ENCODE peak calls at places on chromosomes 2 and 18, in nine cellular contexts. One of them, this sample, is unnamed.

GRCh38 chr2:237057893-237058300 is 27.8 kb upstream of the COPS8 start:
- DNase-seq in naive thymus-derived CD4-positive, alpha-beta T cell: no peak
- DNase-seq in cardiac muscle cell: no peak
- DNase-seq in OCI-LY7: peak; percentile 89
- DNase-seq in CD8-positive, alpha-beta T cell: no peak
- DNase-seq in effector memory CD4-positive, alpha-beta T cell: no peak
- DNase-seq in hepatocyte: no peak
- DNase-seq in lower lobe of right lung: no peak
- DNase-seq in lung: no peak
- DNase-seq in this sample: no peak

GRCh38 chr2:103161456-103162289 is 399.8 kb downstream of the TMEM182 start:
- DNase-seq in naive thymus-derived CD4-positive, alpha-beta T cell: no peak
- DNase-seq in cardiac muscle cell: peak; percentile 76
- DNase-seq in OCI-LY7: peak; percentile 40
- DNase-seq in CD8-positive, alpha-beta T cell: no peak
- DNase-seq in effector memory CD4-positive, alpha-beta T cell: no peak
- DNase-seq in hepatocyte: peak; percentile 77
- DNase-seq in lower lobe of right lung: no peak
- DNase-seq in lung: no peak
- DNase-seq in this sample: no peak

GRCh38 chr18:31619291-31619690 is 27.6 kb downstream of the TTR start:
- DNase-seq in naive thymus-derived CD4-positive, alpha-beta T cell: no peak
- DNase-seq in cardiac muscle cell: no peak
- DNase-seq in OCI-LY7: no peak
- DNase-seq in CD8-positive, alpha-beta T cell: no peak
- DNase-seq in effector memory CD4-positive, alpha-beta T cell: no peak
- DNase-seq in hepatocyte: no peak
- DNase-seq in lower lobe of right lung: no peak
- DNase-seq in lung: no peak
- DNase-seq in this sample: no peak

GRCh38 chr2:30455339-30455738 is 8.3 kb downstream of the LCLAT1 start:
- DNase-seq in naive thymus-derived CD4-positive, alpha-beta T cell: no peak
- DNase-seq in cardiac muscle cell: no peak
- DNase-seq in OCI-LY7: no peak
- DNase-seq in CD8-positive, alpha-beta T cell: no peak
- DNase-seq in effector memory CD4-positive, alpha-beta T cell: no peak
- DNase-seq in hepatocyte: peak; percentile 12
- DNase-seq in lower lobe of right lung: no peak
- DNase-seq in lung: no peak
- DNase-seq in this sample: no peak

GRCh38 chr2:113015655-113016054 is 10.4 kb downstream of the IL36A start:
- DNase-seq in naive thymus-derived CD4-positive, alpha-beta T cell: no peak
- DNase-seq in cardiac muscle cell: no peak
- DNase-seq in OCI-LY7: no peak
- DNase-seq in CD8-positive, alpha-beta T cell: no peak
- DNase-seq in effector memory CD4-positive, alpha-beta T cell: no peak
- DNase-seq in hepatocyte: no peak
- DNase-seq in lower lobe of right lung: no peak
- DNase-seq in lung: no peak
- DNase-seq in this sample: no peak

GRCh38 chr2:54176577-54176976 is 61.2 kb downstream of the ACYP2 start:
- DNase-seq in naive thymus-derived CD4-positive, alpha-beta T cell: no peak
- DNase-seq in cardiac muscle cell: peak; percentile 71
- DNase-seq in OCI-LY7: peak; percentile 18
- DNase-seq in CD8-positive, alpha-beta T cell: no peak
- DNase-seq in effector memory CD4-positive, alpha-beta T cell: no peak
- DNase-seq in hepatocyte: peak; percentile 34
- DNase-seq in lower lobe of right lung: no peak
- DNase-seq in lung: peak; percentile 53
- DNase-seq in this sample: no peak

GRCh38 chr18:54162431-54162830 is 62.0 kb downstream of the MBD2 start:
- DNase-seq in naive thymus-derived CD4-positive, alpha-beta T cell: no peak
- DNase-seq in cardiac muscle cell: no peak
- DNase-seq in OCI-LY7: no peak
- DNase-seq in CD8-positive, alpha-beta T cell: no peak
- DNase-seq in effector memory CD4-positive, alpha-beta T cell: no peak
- DNase-seq in hepatocyte: no peak
- DNase-seq in lower lobe of right lung: no peak
- DNase-seq in lung: no peak
- DNase-seq in this sample: no peak

GRCh38 chr18:58254873-58255511 is 211.0 kb downstream of the NEDD4L start:
- DNase-seq in naive thymus-derived CD4-positive, alpha-beta T cell: no peak
- DNase-seq in cardiac muscle cell: no peak
- DNase-seq in OCI-LY7: no peak
- DNase-seq in CD8-positive, alpha-beta T cell: no peak
- DNase-seq in effector memory CD4-positive, alpha-beta T cell: no peak
- DNase-seq in hepatocyte: no peak
- DNase-seq in lower lobe of right lung: no peak
- DNase-seq in lung: no peak
- DNase-seq in this sample: no peak

GRCh38 chr2:204731996-204732395 is 186.7 kb downstream of the PARD3B start:
- DNase-seq in naive thymus-derived CD4-positive, alpha-beta T cell: no peak
- DNase-seq in cardiac muscle cell: no peak
- DNase-seq in OCI-LY7: no peak
- DNase-seq in CD8-positive, alpha-beta T cell: no peak
- DNase-seq in effector memory CD4-positive, alpha-beta T cell: no peak
- DNase-seq in hepatocyte: no peak
- DNase-seq in lower lobe of right lung: no peak
- DNase-seq in lung: no peak
- DNase-seq in this sample: no peak

GRCh38 chr2:121648206-121648605 is 1.1 kb downstream of the CLASP1 start:
- DNase-seq in naive thymus-derived CD4-positive, alpha-beta T cell: no peak
- DNase-seq in cardiac muscle cell: no peak
- DNase-seq in OCI-LY7: no peak
- DNase-seq in CD8-positive, alpha-beta T cell: no peak
- DNase-seq in effector memory CD4-positive, alpha-beta T cell: no peak
- DNase-seq in hepatocyte: peak; percentile 4
- DNase-seq in lower lobe of right lung: no peak
- DNase-seq in lung: no peak
- DNase-seq in this sample: no peak

GRCh38 chr2:189763908-189764661 is 1.5 kb upstream of the OSGEPL1 start:
- DNase-seq in naive thymus-derived CD4-positive, alpha-beta T cell: no peak
- DNase-seq in cardiac muscle cell: no peak
- DNase-seq in OCI-LY7: peak; percentile 28
- DNase-seq in CD8-positive, alpha-beta T cell: no peak
- DNase-seq in effector memory CD4-positive, alpha-beta T cell: no peak
- DNase-seq in hepatocyte: peak; percentile 8
- DNase-seq in lower lobe of right lung: no peak
- DNase-seq in lung: no peak
- DNase-seq in this sample: no peak

GRCh38 chr2:211367252-211367651 is 810.9 kb downstream of the CPS1 start:
- DNase-seq in naive thymus-derived CD4-positive, alpha-beta T cell: no peak
- DNase-seq in cardiac muscle cell: no peak
- DNase-seq in OCI-LY7: no peak
- DNase-seq in CD8-positive, alpha-beta T cell: no peak
- DNase-seq in effector memory CD4-positive, alpha-beta T cell: no peak
- DNase-seq in hepatocyte: peak; percentile 6
- DNase-seq in lower lobe of right lung: no peak
- DNase-seq in lung: no peak
- DNase-seq in this sample: no peak

GRCh38 chr18:44187090-44187489 is 493.6 kb upstream of the SETBP1 start:
- DNase-seq in naive thymus-derived CD4-positive, alpha-beta T cell: no peak
- DNase-seq in cardiac muscle cell: no peak
- DNase-seq in OCI-LY7: no peak
- DNase-seq in CD8-positive, alpha-beta T cell: no peak
- DNase-seq in effector memory CD4-positive, alpha-beta T cell: no peak
- DNase-seq in hepatocyte: no peak
- DNase-seq in lower lobe of right lung: no peak
- DNase-seq in lung: no peak
- DNase-seq in this sample: no peak

GRCh38 chr2:4135765-4136164 is 432.4 kb downstream of the DCDC2C start:
- DNase-seq in naive thymus-derived CD4-positive, alpha-beta T cell: no peak
- DNase-seq in cardiac muscle cell: no peak
- DNase-seq in OCI-LY7: no peak
- DNase-seq in CD8-positive, alpha-beta T cell: no peak
- DNase-seq in effector memory CD4-positive, alpha-beta T cell: no peak
- DNase-seq in hepatocyte: no peak
- DNase-seq in lower lobe of right lung: peak; percentile 45
- DNase-seq in lung: no peak
- DNase-seq in this sample: no peak

GRCh38 chr2:47046271-47046670 is 108.8 kb downstream of the STPG4 start:
- DNase-seq in naive thymus-derived CD4-positive, alpha-beta T cell: no peak
- DNase-seq in cardiac muscle cell: no peak
- DNase-seq in OCI-LY7: no peak
- DNase-seq in CD8-positive, alpha-beta T cell: no peak
- DNase-seq in effector memory CD4-positive, alpha-beta T cell: no peak
- DNase-seq in hepatocyte: no peak
- DNase-seq in lower lobe of right lung: no peak
- DNase-seq in lung: no peak
- DNase-seq in this sample: no peak

GRCh38 chr18:35680139-35680551 is 98.6 kb downstream of the GALNT1 start:
- DNase-seq in naive thymus-derived CD4-positive, alpha-beta T cell: no peak
- DNase-seq in cardiac muscle cell: no peak
- DNase-seq in OCI-LY7: no peak
- DNase-seq in CD8-positive, alpha-beta T cell: no peak
- DNase-seq in effector memory CD4-positive, alpha-beta T cell: no peak
- DNase-seq in hepatocyte: no peak
- DNase-seq in lower lobe of right lung: no peak
- DNase-seq in lung: no peak
- DNase-seq in this sample: no peak

GRCh38 chr2:165018207-165018606 is 62.9 kb upstream of the SLC38A11 start:
- DNase-seq in naive thymus-derived CD4-positive, alpha-beta T cell: no peak
- DNase-seq in cardiac muscle cell: peak; percentile 24
- DNase-seq in OCI-LY7: peak; percentile 4
- DNase-seq in CD8-positive, alpha-beta T cell: no peak
- DNase-seq in effector memory CD4-positive, alpha-beta T cell: no peak
- DNase-seq in hepatocyte: no peak
- DNase-seq in lower lobe of right lung: no peak
- DNase-seq in lung: no peak
- DNase-seq in this sample: no peak

GRCh38 chr2:27572439-27572838 is 10.4 kb upstream of the ZNF512 start:
- DNase-seq in naive thymus-derived CD4-positive, alpha-beta T cell: no peak
- DNase-seq in cardiac muscle cell: no peak
- DNase-seq in OCI-LY7: no peak
- DNase-seq in CD8-positive, alpha-beta T cell: no peak
- DNase-seq in effector memory CD4-positive, alpha-beta T cell: no peak
- DNase-seq in hepatocyte: no peak
- DNase-seq in lower lobe of right lung: no peak
- DNase-seq in lung: no peak
- DNase-seq in this sample: no peak
- H3K9me3 ChIP-seq in naive thymus-derived CD4-positive, alpha-beta T cell: peaks cover 6% of the 10 kb centered on the region
- H3K9me3 ChIP-seq in cardiac muscle cell: no peaks in the 10 kb centered on the region
- H3K9me3 ChIP-seq in OCI-LY7: no peaks in the 10 kb centered on the region
- H3K9me3 ChIP-seq in CD8-positive, alpha-beta T cell: peaks cover 4% of the 10 kb centered on the region
- H3K9me3 ChIP-seq in effector memory CD4-positive, alpha-beta T cell: peaks cover 3% of the 10 kb centered on the region
- H3K9me3 ChIP-seq in hepatocyte: peaks cover 13% of the 10 kb centered on the region
- H3K9me3 ChIP-seq in lower lobe of right lung: peaks cover 44% of the 10 kb centered on the region
- H3K9me3 ChIP-seq in lung: peaks cover 9% of the 10 kb centered on the region
- H3K9me3 ChIP-seq in this sample: no peaks in the 10 kb centered on the region

DNA sequence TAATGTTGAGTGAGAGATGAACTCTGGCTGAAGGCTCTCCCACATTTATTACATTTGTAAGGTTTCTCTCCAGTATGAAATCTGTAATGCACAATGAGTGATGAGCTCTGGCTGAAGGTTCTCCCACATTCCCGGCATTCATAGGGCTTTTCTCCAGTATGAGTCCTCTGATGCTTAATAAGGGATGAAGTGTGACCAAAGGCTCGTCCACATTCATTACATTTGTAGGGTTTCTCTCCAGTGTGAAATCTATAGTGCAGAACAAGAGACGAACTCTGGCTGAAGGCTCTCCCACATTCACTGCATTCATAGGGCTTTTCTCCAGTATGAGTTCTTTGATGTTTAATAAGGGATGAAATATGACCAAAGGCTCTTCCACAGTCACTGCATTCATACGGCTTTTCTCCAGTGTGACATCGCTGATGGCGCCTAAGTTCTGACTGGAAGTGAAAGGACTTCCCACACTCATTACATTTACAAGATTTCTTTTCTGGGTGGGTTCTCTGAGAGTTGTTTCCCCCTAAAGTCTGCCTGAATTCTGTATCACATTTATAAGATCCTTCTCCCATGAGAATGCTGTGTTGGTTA is 10.2 kb downstream of the ZNF514 start:
- DNase-seq in naive thymus-derived CD4-positive, alpha-beta T cell: no peak
- DNase-seq in cardiac muscle cell: no peak
- DNase-seq in OCI-LY7: no peak
- DNase-seq in CD8-positive, alpha-beta T cell: no peak
- DNase-seq in effector memory CD4-positive, alpha-beta T cell: no peak
- DNase-seq in hepatocyte: no peak
- DNase-seq in lower lobe of right lung: no peak
- DNase-seq in lung: no peak
- DNase-seq in this sample: no peak
- H3K9me3 ChIP-seq in naive thymus-derived CD4-positive, alpha-beta T cell: peaks cover 52% of the 10 kb centered on the region
- H3K9me3 ChIP-seq in cardiac muscle cell: peaks cover 12% of the 10 kb centered on the region
- H3K9me3 ChIP-seq in OCI-LY7: peaks cover 27% of the 10 kb centered on the region
- H3K9me3 ChIP-seq in CD8-positive, alpha-beta T cell: peaks cover 70% of the 10 kb centered on the region
- H3K9me3 ChIP-seq in effector memory CD4-positive, alpha-beta T cell: peaks cover 66% of the 10 kb centered on the region
- H3K9me3 ChIP-seq in hepatocyte: peaks cover 86% of the 10 kb centered on the region
- H3K9me3 ChIP-seq in lower lobe of right lung: peaks cover 86% of the 10 kb centered on the region
- H3K9me3 ChIP-seq in lung: peaks cover 39% of the 10 kb centered on the region
- H3K9me3 ChIP-seq in this sample: peaks cover 42% of the 10 kb centered on the region

GRCh38 chr2:176162911-176163654 is 6.0 kb downstream of the HOXD3 start:
- DNase-seq in naive thymus-derived CD4-positive, alpha-beta T cell: no peak
- DNase-seq in cardiac muscle cell: no peak
- DNase-seq in OCI-LY7: no peak
- DNase-seq in CD8-positive, alpha-beta T cell: no peak
- DNase-seq in effector memory CD4-positive, alpha-beta T cell: no peak
- DNase-seq in hepatocyte: no peak
- DNase-seq in lower lobe of right lung: no peak
- DNase-seq in lung: no peak
- DNase-seq in this sample: no peak
- H3K9me3 ChIP-seq in naive thymus-derived CD4-positive, alpha-beta T cell: no peaks in the 10 kb centered on the region
- H3K9me3 ChIP-seq in cardiac muscle cell: no peaks in the 10 kb centered on the region
- H3K9me3 ChIP-seq in OCI-LY7: no peaks in the 10 kb centered on the region
- H3K9me3 ChIP-seq in CD8-positive, alpha-beta T cell: no peaks in the 10 kb centered on the region
- H3K9me3 ChIP-seq in effector memory CD4-positive, alpha-beta T cell: no peaks in the 10 kb centered on the region
- H3K9me3 ChIP-seq in hepatocyte: no peaks in the 10 kb centered on the region
- H3K9me3 ChIP-seq in lower lobe of right lung: no peaks in the 10 kb centered on the region
- H3K9me3 ChIP-seq in lung: no peaks in the 10 kb centered on the region
- H3K9me3 ChIP-seq in this sample: peaks cover 4% of the 10 kb centered on the region

GRCh38 chr2:239477606-239478005 is 76.8 kb upstream of the HDAC4 start:
- DNase-seq in naive thymus-derived CD4-positive, alpha-beta T cell: no peak
- DNase-seq in cardiac muscle cell: no peak
- DNase-seq in OCI-LY7: no peak
- DNase-seq in CD8-positive, alpha-beta T cell: no peak
- DNase-seq in effector memory CD4-positive, alpha-beta T cell: no peak
- DNase-seq in hepatocyte: no peak
- DNase-seq in lower lobe of right lung: no peak
- DNase-seq in lung: no peak
- DNase-seq in this sample: no peak

GRCh38 chr2:239475161-239476028 is 74.6 kb upstream of the HDAC4 start:
- DNase-seq in naive thymus-derived CD4-positive, alpha-beta T cell: no peak
- DNase-seq in cardiac muscle cell: no peak
- DNase-seq in OCI-LY7: no peak
- DNase-seq in CD8-positive, alpha-beta T cell: no peak
- DNase-seq in effector memory CD4-positive, alpha-beta T cell: no peak
- DNase-seq in hepatocyte: no peak
- DNase-seq in lower lobe of right lung: no peak
- DNase-seq in lung: no peak
- DNase-seq in this sample: no peak

GRCh38 chr2:239479471-239479870 is 78.7 kb upstream of the HDAC4 start:
- DNase-seq in naive thymus-derived CD4-positive, alpha-beta T cell: no peak
- DNase-seq in cardiac muscle cell: no peak
- DNase-seq in OCI-LY7: no peak
- DNase-seq in CD8-positive, alpha-beta T cell: no peak
- DNase-seq in effector memory CD4-positive, alpha-beta T cell: no peak
- DNase-seq in hepatocyte: no peak
- DNase-seq in lower lobe of right lung: no peak
- DNase-seq in lung: no peak
- DNase-seq in this sample: no peak

GRCh38 chr2:239476029-239476756 is 75.4 kb upstream of the HDAC4 start:
- DNase-seq in naive thymus-derived CD4-positive, alpha-beta T cell: no peak
- DNase-seq in cardiac muscle cell: no peak
- DNase-seq in OCI-LY7: no peak
- DNase-seq in CD8-positive, alpha-beta T cell: no peak
- DNase-seq in effector memory CD4-positive, alpha-beta T cell: no peak
- DNase-seq in hepatocyte: no peak
- DNase-seq in lower lobe of right lung: no peak
- DNase-seq in lung: no peak
- DNase-seq in this sample: no peak

GRCh38 chr2:239476757-239477565 is 76.1 kb upstream of the HDAC4 start:
- DNase-seq in naive thymus-derived CD4-positive, alpha-beta T cell: no peak
- DNase-seq in cardiac muscle cell: no peak
- DNase-seq in OCI-LY7: no peak
- DNase-seq in CD8-positive, alpha-beta T cell: no peak
- DNase-seq in effector memory CD4-positive, alpha-beta T cell: no peak
- DNase-seq in hepatocyte: no peak
- DNase-seq in lower lobe of right lung: no peak
- DNase-seq in lung: no peak
- DNase-seq in this sample: no peak
- H3K9me3 ChIP-seq in naive thymus-derived CD4-positive, alpha-beta T cell: no peaks in the 10 kb centered on the region
- H3K9me3 ChIP-seq in cardiac muscle cell: no peaks in the 10 kb centered on the region
- H3K9me3 ChIP-seq in OCI-LY7: no peaks in the 10 kb centered on the region
- H3K9me3 ChIP-seq in CD8-positive, alpha-beta T cell: no peaks in the 10 kb centered on the region
- H3K9me3 ChIP-seq in effector memory CD4-positive, alpha-beta T cell: no peaks in the 10 kb centered on the region
- H3K9me3 ChIP-seq in hepatocyte: no peaks in the 10 kb centered on the region
- H3K9me3 ChIP-seq in lower lobe of right lung: no peaks in the 10 kb centered on the region
- H3K9me3 ChIP-seq in lung: no peaks in the 10 kb centered on the region
- H3K9me3 ChIP-seq in this sample: no peaks in the 10 kb centered on the region

This sample was measured in T-helper 17 cell.